ENCODE peak calls at places on chromosomes 11 and 22, in nine cellular contexts. One of them, this sample, is unnamed.
A peak's percentile ranks its signal among the peaks of the same experiment; 100 is the strongest.

GRCh38 chr11:111157571-111157970 is 88.0 kb upstream of the POU2AF2 start:
- DNase-seq in psoas muscle: no peak
- DNase-seq in pancreas: no peak
- DNase-seq in A549: no peak
- DNase-seq in endothelial cell of umbilical vein: no peak
- DNase-seq in left ventricle myocardium inferior: no peak
- DNase-seq in astrocyte: no peak
- DNase-seq in right atrium auricular region: no peak
- DNase-seq in foreskin keratinocyte: no peak
- DNase-seq in this sample: no peak

GRCh38 chr11:101583180-101584128 is at the start of gene TRPC6:
- DNase-seq in endothelial cell of umbilical vein: no peak
- DNase-seq in pancreas: no peak
- DNase-seq in A549: peak; percentile 33
- DNase-seq in astrocyte: peak; percentile 8
- DNase-seq in left ventricle myocardium inferior: peak; percentile 14
- DNase-seq in foreskin keratinocyte: peak; percentile 10
- DNase-seq in psoas muscle: peak; percentile 54
- DNase-seq in right atrium auricular region: no peak
- DNase-seq in this sample: peak; percentile 66

GRCh38 chr22:18998998-18999397 is 62.9 kb upstream of the PRODH start:
- DNase-seq in endothelial cell of umbilical vein: no peak
- DNase-seq in psoas muscle: no peak
- DNase-seq in astrocyte: no peak
- DNase-seq in left ventricle myocardium inferior: no peak
- DNase-seq in pancreas: no peak
- DNase-seq in right atrium auricular region: no peak
- DNase-seq in foreskin keratinocyte: no peak
- DNase-seq in A549: no peak
- DNase-seq in this sample: no peak

GRCh38 chr11:1470681-1471611 is 15.6 kb downstream of the MOB2 start:
- DNase-seq in left ventricle myocardium inferior: peak; percentile 10
- DNase-seq in astrocyte: no peak
- DNase-seq in pancreas: no peak
- DNase-seq in A549: no peak
- DNase-seq in right atrium auricular region: no peak
- DNase-seq in psoas muscle: peak; percentile 49
- DNase-seq in foreskin keratinocyte: no peak
- DNase-seq in endothelial cell of umbilical vein: no peak
- DNase-seq in this sample: peak; percentile 65

GRCh38 chr11:13103962-13104554 is 94.9 kb downstream of the RASSF10 start:
- DNase-seq in A549: no peak
- DNase-seq in left ventricle myocardium inferior: no peak
- DNase-seq in astrocyte: no peak
- DNase-seq in endothelial cell of umbilical vein: no peak
- DNase-seq in pancreas: no peak
- DNase-seq in foreskin keratinocyte: no peak
- DNase-seq in right atrium auricular region: no peak
- DNase-seq in psoas muscle: no peak
- DNase-seq in this sample: no peak

GRCh38 chr11:1932681-1933080 is 13.2 kb downstream of the TNNT3 start:
- DNase-seq in astrocyte: no peak
- DNase-seq in left ventricle myocardium inferior: no peak
- DNase-seq in right atrium auricular region: no peak
- DNase-seq in A549: no peak
- DNase-seq in endothelial cell of umbilical vein: no peak
- DNase-seq in pancreas: no peak
- DNase-seq in foreskin keratinocyte: no peak
- DNase-seq in psoas muscle: no peak
- DNase-seq in this sample: no peak

GRCh38 chr11:86954288-86955110 is 696 bp downstream of the FZD4 start:
- DNase-seq in endothelial cell of umbilical vein: peak; percentile 46
- DNase-seq in astrocyte: no peak
- DNase-seq in psoas muscle: peak; percentile 72
- DNase-seq in left ventricle myocardium inferior: no peak
- DNase-seq in pancreas: peak; percentile 68
- DNase-seq in foreskin keratinocyte: no peak
- DNase-seq in A549: peak; percentile 33
- DNase-seq in right atrium auricular region: no peak
- DNase-seq in this sample: peak; percentile 45

GRCh38 chr11:111260761-111261160 is 15.2 kb downstream of the POU2AF2 start:
- DNase-seq in pancreas: no peak
- DNase-seq in endothelial cell of umbilical vein: no peak
- DNase-seq in foreskin keratinocyte: no peak
- DNase-seq in right atrium auricular region: no peak
- DNase-seq in astrocyte: no peak
- DNase-seq in left ventricle myocardium inferior: no peak
- DNase-seq in A549: no peak
- DNase-seq in psoas muscle: no peak
- DNase-seq in this sample: no peak

GRCh38 chr22:50247748-50248147 is 2.9 kb upstream of the TUBGCP6 start:
- DNase-seq in psoas muscle: peak; percentile 67
- DNase-seq in endothelial cell of umbilical vein: peak; percentile 45
- DNase-seq in left ventricle myocardium inferior: no peak
- DNase-seq in foreskin keratinocyte: no peak
- DNase-seq in astrocyte: no peak
- DNase-seq in A549: no peak
- DNase-seq in pancreas: no peak
- DNase-seq in right atrium auricular region: no peak
- DNase-seq in this sample: no peak

GRCh38 chr11:123578778-123579481 is 75.5 kb downstream of the SCN3B start:
- DNase-seq in endothelial cell of umbilical vein: no peak
- DNase-seq in pancreas: no peak
- DNase-seq in foreskin keratinocyte: no peak
- DNase-seq in A549: no peak
- DNase-seq in right atrium auricular region: no peak
- DNase-seq in astrocyte: no peak
- DNase-seq in psoas muscle: no peak
- DNase-seq in left ventricle myocardium inferior: no peak
- DNase-seq in this sample: no peak

GRCh38 chr11:94132152-94132558 is 3.5 kb downstream of the PANX1 start:
- DNase-seq in foreskin keratinocyte: peak; percentile 80
- DNase-seq in astrocyte: peak; percentile 89
- DNase-seq in psoas muscle: no peak
- DNase-seq in pancreas: no peak
- DNase-seq in A549: no peak
- DNase-seq in endothelial cell of umbilical vein: peak; percentile 41
- DNase-seq in right atrium auricular region: peak; percentile 80
- DNase-seq in left ventricle myocardium inferior: no peak
- DNase-seq in this sample: peak; percentile 29

GRCh38 chr22:25100972-25101371 is 98.7 kb upstream of the CRYBB3 start:
- DNase-seq in A549: no peak
- DNase-seq in astrocyte: no peak
- DNase-seq in left ventricle myocardium inferior: no peak
- DNase-seq in foreskin keratinocyte: no peak
- DNase-seq in endothelial cell of umbilical vein: peak; percentile 70
- DNase-seq in pancreas: no peak
- DNase-seq in psoas muscle: no peak
- DNase-seq in right atrium auricular region: no peak
- DNase-seq in this sample: no peak

GRCh38 chr11:99257131-99257530 is 236.4 kb downstream of the CNTN5 start:
- DNase-seq in A549: no peak
- DNase-seq in left ventricle myocardium inferior: no peak
- DNase-seq in endothelial cell of umbilical vein: no peak
- DNase-seq in right atrium auricular region: no peak
- DNase-seq in pancreas: no peak
- DNase-seq in psoas muscle: no peak
- DNase-seq in foreskin keratinocyte: no peak
- DNase-seq in astrocyte: no peak
- DNase-seq in this sample: no peak

GRCh38 chr22:22681221-22681739 is 36.9 kb downstream of the GGTLC2 start:
- DNase-seq in psoas muscle: no peak
- DNase-seq in A549: no peak
- DNase-seq in endothelial cell of umbilical vein: no peak
- DNase-seq in pancreas: no peak
- DNase-seq in astrocyte: no peak
- DNase-seq in foreskin keratinocyte: no peak
- DNase-seq in right atrium auricular region: no peak
- DNase-seq in left ventricle myocardium inferior: no peak
- DNase-seq in this sample: no peak

GRCh38 chr22:22682807-22683667 is 38.6 kb downstream of the GGTLC2 start:
- DNase-seq in psoas muscle: no peak
- DNase-seq in A549: peak; percentile 18
- DNase-seq in endothelial cell of umbilical vein: no peak
- DNase-seq in right atrium auricular region: no peak
- DNase-seq in left ventricle myocardium inferior: no peak
- DNase-seq in foreskin keratinocyte: no peak
- DNase-seq in pancreas: no peak
- DNase-seq in astrocyte: peak; percentile 9
- DNase-seq in this sample: peak; percentile 15

GRCh38 chr22:22683668-22684361 is 39.4 kb downstream of the GGTLC2 start:
- DNase-seq in A549: no peak
- DNase-seq in endothelial cell of umbilical vein: no peak
- DNase-seq in left ventricle myocardium inferior: no peak
- DNase-seq in pancreas: no peak
- DNase-seq in right atrium auricular region: no peak
- DNase-seq in psoas muscle: no peak
- DNase-seq in foreskin keratinocyte: no peak
- DNase-seq in astrocyte: no peak
- DNase-seq in this sample: no peak

GRCh38 chr22:22684605-22685561 is 40.5 kb downstream of the GGTLC2 start:
- DNase-seq in endothelial cell of umbilical vein: no peak
- DNase-seq in astrocyte: peak; percentile 31
- DNase-seq in right atrium auricular region: no peak
- DNase-seq in psoas muscle: no peak
- DNase-seq in pancreas: no peak
- DNase-seq in A549: no peak
- DNase-seq in left ventricle myocardium inferior: no peak
- DNase-seq in foreskin keratinocyte: no peak
- DNase-seq in this sample: no peak

GRCh38 chr22:22682196-22682595 is 37.8 kb downstream of the GGTLC2 start:
- DNase-seq in foreskin keratinocyte: no peak
- DNase-seq in A549: no peak
- DNase-seq in pancreas: no peak
- DNase-seq in endothelial cell of umbilical vein: no peak
- DNase-seq in psoas muscle: no peak
- DNase-seq in right atrium auricular region: no peak
- DNase-seq in left ventricle myocardium inferior: no peak
- DNase-seq in astrocyte: no peak
- DNase-seq in this sample: no peak
- H3K4me1 ChIP-seq in foreskin keratinocyte: no peaks in the 10 kb centered on the region
- H3K4me1 ChIP-seq in A549: peaks cover 45% of the 10 kb centered on the region
- H3K4me1 ChIP-seq in pancreas: no peaks in the 10 kb centered on the region
- H3K4me1 ChIP-seq in endothelial cell of umbilical vein: no peaks in the 10 kb centered on the region
- H3K4me1 ChIP-seq in psoas muscle: no peaks in the 10 kb centered on the region
- H3K4me1 ChIP-seq in right atrium auricular region: no peaks in the 10 kb centered on the region
- H3K4me1 ChIP-seq in left ventricle myocardium inferior: peaks cover 3% of the 10 kb centered on the region
- H3K4me1 ChIP-seq in astrocyte: no peaks in the 10 kb centered on the region
- H3K4me1 ChIP-seq in this sample: no peaks in the 10 kb centered on the region

GRCh38 chr22:27825174-27825573 is 23.6 kb upstream of the MN1 start:
- DNase-seq in astrocyte: no peak
- DNase-seq in left ventricle myocardium inferior: no peak
- DNase-seq in A549: no peak
- DNase-seq in psoas muscle: no peak
- DNase-seq in endothelial cell of umbilical vein: no peak
- DNase-seq in pancreas: no peak
- DNase-seq in foreskin keratinocyte: no peak
- DNase-seq in right atrium auricular region: no peak
- DNase-seq in this sample: no peak
- TF ChIP-seq CTCF in astrocyte: peak; percentile 31
- TF ChIP-seq CTCF in left ventricle myocardium inferior: peak; percentile 35
- TF ChIP-seq CTCF in A549: peak; percentile 14
- TF ChIP-seq CTCF in psoas muscle: peak; percentile 20
- TF ChIP-seq CTCF in endothelial cell of umbilical vein: peak; percentile 39
- TF ChIP-seq CTCF in pancreas: no peak
- TF ChIP-seq CTCF in foreskin keratinocyte: peak; percentile 59
- TF ChIP-seq CTCF in right atrium auricular region: peak; percentile 28
- TF ChIP-seq CTCF in this sample: no peak

GRCh38 chr11:26467506-26467905 is 104.6 kb downstream of the MUC15 start:
- DNase-seq in foreskin keratinocyte: no peak
- DNase-seq in right atrium auricular region: no peak
- DNase-seq in pancreas: no peak
- DNase-seq in astrocyte: no peak
- DNase-seq in endothelial cell of umbilical vein: no peak
- DNase-seq in left ventricle myocardium inferior: no peak
- DNase-seq in A549: no peak
- DNase-seq in psoas muscle: no peak
- DNase-seq in this sample: no peak

GRCh38 chr11:26465270-26465669 is 106.8 kb downstream of the MUC15 start:
- DNase-seq in right atrium auricular region: no peak
- DNase-seq in astrocyte: no peak
- DNase-seq in psoas muscle: no peak
- DNase-seq in A549: no peak
- DNase-seq in pancreas: no peak
- DNase-seq in endothelial cell of umbilical vein: no peak
- DNase-seq in left ventricle myocardium inferior: no peak
- DNase-seq in foreskin keratinocyte: no peak
- DNase-seq in this sample: no peak

GRCh38 chr11:26474401-26474800 is 97.7 kb downstream of the MUC15 start:
- DNase-seq in A549: no peak
- DNase-seq in left ventricle myocardium inferior: no peak
- DNase-seq in endothelial cell of umbilical vein: no peak
- DNase-seq in psoas muscle: no peak
- DNase-seq in astrocyte: no peak
- DNase-seq in foreskin keratinocyte: no peak
- DNase-seq in pancreas: no peak
- DNase-seq in right atrium auricular region: no peak
- DNase-seq in this sample: no peak

GRCh38 chr11:26473216-26474194 is 98.6 kb downstream of the MUC15 start:
- DNase-seq in right atrium auricular region: no peak
- DNase-seq in foreskin keratinocyte: no peak
- DNase-seq in psoas muscle: no peak
- DNase-seq in endothelial cell of umbilical vein: no peak
- DNase-seq in left ventricle myocardium inferior: no peak
- DNase-seq in A549: no peak
- DNase-seq in astrocyte: no peak
- DNase-seq in pancreas: no peak
- DNase-seq in this sample: no peak

GRCh38 chr11:26470992-26471391 is 101.1 kb downstream of the MUC15 start:
- DNase-seq in A549: no peak
- DNase-seq in endothelial cell of umbilical vein: no peak
- DNase-seq in foreskin keratinocyte: no peak
- DNase-seq in astrocyte: no peak
- DNase-seq in pancreas: no peak
- DNase-seq in right atrium auricular region: no peak
- DNase-seq in psoas muscle: no peak
- DNase-seq in left ventricle myocardium inferior: no peak
- DNase-seq in this sample: no peak
- H3K4me1 ChIP-seq in A549: peaks cover 5% of the 10 kb centered on the region
- H3K4me1 ChIP-seq in endothelial cell of umbilical vein: no peaks in the 10 kb centered on the region
- H3K4me1 ChIP-seq in foreskin keratinocyte: no peaks in the 10 kb centered on the region
- H3K4me1 ChIP-seq in astrocyte: no peaks in the 10 kb centered on the region
- H3K4me1 ChIP-seq in pancreas: no peaks in the 10 kb centered on the region
- H3K4me1 ChIP-seq in right atrium auricular region: no peaks in the 10 kb centered on the region
- H3K4me1 ChIP-seq in psoas muscle: no peaks in the 10 kb centered on the region
- H3K4me1 ChIP-seq in left ventricle myocardium inferior: no peaks in the 10 kb centered on the region
- H3K4me1 ChIP-seq in this sample: no peaks in the 10 kb centered on the region

DNA sequence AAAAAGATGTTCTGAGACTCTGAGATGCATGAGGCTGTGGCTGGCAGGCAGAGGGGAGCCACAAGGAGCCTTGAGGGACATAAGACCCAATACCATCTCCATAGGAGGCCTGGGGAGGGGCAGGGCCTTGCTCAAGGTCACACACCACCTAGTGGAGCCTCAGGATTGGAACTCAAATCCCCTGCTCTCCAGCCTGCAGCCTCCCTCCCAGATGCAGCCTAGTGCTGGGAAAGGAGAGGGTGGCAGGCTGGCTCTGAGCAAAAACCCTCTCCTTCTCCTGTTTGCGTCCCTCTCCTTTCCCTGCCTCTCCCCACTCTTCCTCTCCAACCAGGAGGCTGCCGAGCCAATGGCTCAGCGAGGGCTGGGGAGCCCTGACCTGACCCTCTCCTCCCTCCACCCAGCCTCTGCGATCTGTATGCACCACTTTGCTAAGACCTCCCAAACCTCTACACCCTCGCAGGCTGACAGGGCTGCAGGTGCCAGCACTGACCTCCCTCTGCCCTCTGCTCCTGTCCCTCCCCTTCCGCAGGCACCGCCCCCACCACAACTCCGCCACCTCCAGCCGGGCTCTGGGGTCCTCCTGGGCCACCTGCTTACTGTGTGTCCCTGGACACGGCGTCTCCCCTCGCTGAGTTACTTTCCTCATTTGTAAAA is 14.7 kb downstream of the IGLL1 start:
- DNase-seq in astrocyte: no peak
- DNase-seq in right atrium auricular region: no peak
- DNase-seq in left ventricle myocardium inferior: no peak
- DNase-seq in psoas muscle: peak; percentile 22
- DNase-seq in foreskin keratinocyte: no peak
- DNase-seq in A549: no peak
- DNase-seq in endothelial cell of umbilical vein: no peak
- DNase-seq in pancreas: no peak
- DNase-seq in this sample: no peak
- TF ChIP-seq CTCF in astrocyte: no peak
- TF ChIP-seq CTCF in right atrium auricular region: no peak
- TF ChIP-seq CTCF in left ventricle myocardium inferior: peak; percentile 19
- TF ChIP-seq CTCF in psoas muscle: no peak
- TF ChIP-seq CTCF in foreskin keratinocyte: no peak
- TF ChIP-seq CTCF in A549: no peak
- TF ChIP-seq CTCF in endothelial cell of umbilical vein: no peak
- TF ChIP-seq CTCF in pancreas: no peak
- TF ChIP-seq CTCF in this sample: no peak